ENCODE peak calls at places on chromosomes 1 and 21, in five cellular contexts. P is GM12878, B is K562, Y is H1, X is HepG2. D is an unnamed sample. For H3K4me1, the result is how much of the 10 kb centered on the place peaks cover.

GRCh38 chr1:6245086-6245868 is 1.3 kb downstream of the HES3 start:
- DNase-seq in Y (peak), B (peak), P (no peak), X (peak), D (peak)

GRCh38 chr1:237556911-237557310 is 333.8 kb downstream of the ZP4 start:
- DNase-seq in X (no peak), Y (no peak), B (no peak), P (no peak), D (no peak)

GRCh38 chr1:23149110-23149509 is 19.5 kb downstream of the LUZP1 start:
- DNase-seq in X (peak), Y (no peak), B (no peak), P (peak), D (no peak)

GRCh38 chr1:241677171-241677570 is 25.1 kb downstream of the WDR64 start:
- DNase-seq in X (no peak), P (peak), B (no peak), Y (no peak), D (no peak)

GRCh38 chr1:7046891-7047290 is 261.6 kb downstream of the CAMTA1 start:
- DNase-seq in Y (no peak), P (no peak), B (no peak), X (no peak), D (no peak)

GRCh38 chr1:185315364-185316108 is 1.5 kb downstream of the IVNS1ABP start:
- DNase-seq in X (peak), B (no peak), Y (no peak), P (peak), D (peak)

GRCh38 chr1:55622071-55622470 is 406.9 kb upstream of the USP24 start:
- DNase-seq in B (no peak), X (no peak), Y (no peak), P (no peak), D (no peak)

GRCh38 chr21:31686272-31686913 is 26.9 kb downstream of the SOD1 start:
- DNase-seq in P (no peak), Y (no peak), X (no peak), B (no peak), D (no peak)

GRCh38 chr1:43082701-43083100 is 89.4 kb downstream of the EBNA1BP2 start:
- DNase-seq in Y (no peak), X (no peak), P (no peak), B (no peak), D (no peak)

GRCh38 chr1:103106426-103107321 is 1.6 kb downstream of the COL11A1 start:
- DNase-seq in B (no peak), Y (peak), P (no peak), X (peak), D (peak)

GRCh38 chr21:18529253-18529652 is 125.7 kb upstream of the TMPRSS15 start:
- DNase-seq in P (no peak), B (no peak), X (no peak), Y (no peak), D (no peak)

GRCh38 chr21:27152996-27153395 is 186.1 kb upstream of the ADAMTS5 start:
- DNase-seq in B (no peak), P (no peak), X (no peak), Y (no peak), D (no peak)

GRCh38 chr21:42317826-42318746 is 2.9 kb upstream of the TFF3 start:
- DNase-seq in B (no peak), Y (no peak), P (no peak), X (no peak), D (no peak)

GRCh38 chr21:32712043-32712442 is 15.8 kb downstream of the SYNJ1 start:
- DNase-seq in B (no peak), X (no peak), P (peak), Y (no peak), D (no peak)

GRCh38 chr1:226344441-226345120 is 35.6 kb upstream of the LIN9 start:
- DNase-seq in Y (no peak), B (no peak), P (no peak), X (no peak), D (no peak)

DNA sequence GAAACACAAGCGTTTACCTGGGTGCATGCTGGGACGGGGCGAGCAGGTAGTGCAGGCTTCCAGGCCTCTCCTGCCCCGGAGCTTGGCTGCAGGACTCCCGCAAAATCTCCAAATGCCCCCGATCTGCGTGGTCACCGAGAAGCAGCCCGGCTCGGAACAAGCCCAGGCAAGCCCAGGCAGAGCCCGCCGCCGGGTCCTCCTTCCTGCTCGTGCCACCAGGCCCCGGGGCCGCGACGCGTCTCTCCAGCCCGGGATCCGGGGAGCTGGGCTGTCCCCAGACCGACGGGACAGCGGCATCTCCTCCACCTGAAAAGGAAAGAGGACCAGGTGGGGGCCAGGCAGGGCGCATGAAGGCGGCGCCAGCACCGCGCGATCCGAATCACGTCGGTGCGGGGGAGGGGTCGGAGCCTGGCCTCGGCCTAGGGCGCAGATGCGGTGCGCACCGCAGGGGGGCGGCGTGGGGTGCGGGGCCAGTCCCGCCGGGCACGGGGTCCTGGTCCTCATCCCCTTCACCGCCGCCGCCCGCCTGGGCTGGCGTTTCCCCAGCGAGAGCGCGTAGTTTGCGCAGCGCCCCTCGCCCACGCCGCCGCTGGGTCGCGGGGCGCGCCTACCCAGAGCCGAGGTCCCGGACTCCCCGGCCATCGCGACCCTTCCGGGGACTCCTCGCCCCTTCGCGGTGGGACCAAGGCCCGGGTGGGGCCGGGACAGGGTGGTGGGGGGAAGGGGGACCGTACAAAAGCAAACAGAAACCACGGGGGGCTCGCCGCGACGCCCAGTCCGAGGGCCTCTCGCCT is 52.4 kb upstream of the H6PD start:
- DNase-seq in P (no peak), B (no peak), Y (peak), X (peak), D (no peak)
- H3K4me1 ChIP-seq in P (under half), B (under half), Y (under half), X (half or more), D (under half)

DNA sequence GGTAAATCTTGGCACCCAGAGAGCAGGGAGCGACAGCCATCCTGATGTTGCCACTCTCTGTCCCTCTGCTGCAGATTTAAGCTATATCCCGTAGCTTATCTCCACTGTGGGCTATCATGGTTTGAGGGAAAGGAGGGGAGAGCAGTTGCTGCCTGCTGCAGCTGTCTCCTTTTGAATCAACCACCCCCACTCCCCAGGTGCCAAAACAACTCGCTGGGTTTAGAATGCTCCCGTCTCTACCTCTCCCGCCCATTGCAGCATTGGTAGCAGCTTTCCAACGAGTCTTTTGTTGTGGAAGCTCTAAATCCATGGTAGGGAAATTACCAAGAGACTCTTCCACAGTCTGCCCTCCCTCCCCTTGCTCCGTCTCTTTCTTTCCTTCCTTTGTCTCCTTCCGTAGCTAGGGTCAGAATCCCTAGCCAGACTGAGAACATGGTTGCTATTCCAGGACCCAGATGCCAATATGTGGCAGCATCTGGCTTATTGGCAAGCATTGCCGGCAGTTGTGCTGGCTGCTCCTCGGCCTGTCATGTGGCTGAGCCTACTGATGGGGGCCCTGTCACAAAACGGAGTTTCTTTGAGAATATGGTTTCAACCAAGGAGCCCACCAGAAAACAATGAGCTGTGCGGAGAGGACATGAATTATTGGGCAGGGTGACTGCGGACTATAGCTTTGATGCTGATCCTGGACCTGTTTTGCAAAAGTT is 230.7 kb downstream of the RPS6KC1 start:
- DNase-seq in Y (peak), B (no peak), P (no peak), X (no peak), D (no peak)
- H2AFZ ChIP-seq in Y (no peak), B (no peak), P (no peak), X (no peak), D (no peak)

GRCh38 chr1:206023682-206024081 is at the start of gene CTSE:
- DNase-seq in Y (no peak), X (no peak), B (no peak), P (no peak), D (no peak)

GRCh38 chr1:206020393-206021007 is 3.2 kb downstream of the CTSE start:
- DNase-seq in P (no peak), B (no peak), Y (no peak), X (no peak), D (no peak)

GRCh38 chr1:206021796-206022365 is 1.8 kb downstream of the CTSE start:
- DNase-seq in Y (no peak), P (no peak), B (no peak), X (no peak), D (no peak)

GRCh38 chr1:206021008-206021795 is 2.5 kb downstream of the CTSE start:
- DNase-seq in X (no peak), B (no peak), P (no peak), Y (no peak), D (no peak)

DNA sequence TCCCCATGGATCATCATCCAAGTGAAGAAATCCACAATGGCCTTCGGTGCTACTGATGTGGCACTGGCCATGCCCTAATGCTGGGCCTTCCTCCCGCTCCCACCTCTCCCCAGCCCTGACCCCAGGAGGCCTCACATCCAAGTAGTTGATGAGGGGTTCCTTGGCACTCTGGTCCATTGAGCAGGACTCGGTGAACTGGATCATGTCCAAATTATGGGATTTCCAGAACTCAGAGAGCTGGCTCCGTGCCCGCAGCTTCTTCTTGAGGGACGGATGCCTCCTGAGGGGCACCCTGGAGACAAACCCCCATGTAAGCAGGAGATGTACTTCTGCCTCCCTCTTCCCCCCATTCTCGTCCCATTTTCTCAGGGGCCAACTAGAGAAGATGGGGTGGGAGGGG is 929 bp downstream of the CTSE start:
- DNase-seq in Y (no peak), B (no peak), P (no peak), X (no peak), D (no peak)
- TF ChIP-seq SP1 in Y (no peak), B (no peak), P (no peak), X (no peak), D (no peak)

DNA sequence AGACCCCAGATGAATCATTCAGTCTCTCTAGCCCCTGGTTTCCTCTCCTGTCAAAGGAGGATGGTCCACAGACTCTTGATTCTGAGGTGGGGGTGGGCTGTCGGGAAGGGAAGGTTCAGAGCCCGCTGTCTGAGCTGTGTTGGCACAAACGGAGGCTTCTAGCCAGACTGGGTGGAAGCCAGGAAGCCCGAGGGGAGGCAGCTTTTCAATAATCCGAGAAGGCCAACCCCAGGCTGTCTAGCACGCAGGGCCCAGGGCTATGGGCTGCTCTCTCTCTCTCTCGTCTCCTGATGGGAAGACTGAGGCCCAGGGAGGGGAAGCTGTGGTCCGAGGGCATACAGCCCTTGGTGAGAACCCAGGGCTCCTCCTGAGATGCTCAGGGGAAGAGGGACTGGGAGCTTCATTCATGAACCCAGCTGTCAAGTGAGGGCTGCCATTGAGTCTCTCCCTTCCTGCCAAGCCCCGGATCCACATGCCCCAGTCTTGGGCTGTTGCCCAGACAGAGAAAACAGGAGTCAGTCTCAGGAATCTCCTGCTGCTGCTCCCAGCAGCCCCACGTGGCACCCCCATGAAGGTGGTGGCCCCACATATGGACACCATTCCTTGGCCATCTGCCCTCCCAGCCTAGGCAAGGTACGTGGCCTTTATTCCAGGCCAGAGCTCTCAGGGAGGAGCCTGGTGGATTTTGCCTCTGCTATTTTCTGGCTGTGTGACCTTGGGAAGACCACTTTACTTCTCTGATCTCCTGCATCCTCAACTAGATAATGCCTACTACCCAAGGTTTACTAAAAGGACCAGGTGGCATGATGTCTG is 44.4 kb downstream of the RAP1GAP start:
- DNase-seq in Y (no peak), X (no peak), P (no peak), B (no peak), D (no peak)
- H3K4me1 ChIP-seq in Y (under half), X (under half), P (under half), B (half or more), D (under half)

GRCh38 chr1:109373051-109373593 is 24.6 kb downstream of the SORT1 start:
- DNase-seq in B (no peak), X (peak), P (no peak), Y (no peak), D (no peak)

GRCh38 chr1:109369167-109369746 is 28.5 kb downstream of the SORT1 start:
- DNase-seq in P (no peak), B (no peak), X (no peak), Y (no peak), D (no peak)

GRCh38 chr1:109371271-109371739 is 26.4 kb downstream of the SORT1 start:
- DNase-seq in X (no peak), P (no peak), B (no peak), Y (no peak), D (no peak)

GRCh38 chr1:109368464-109368863 is 29.3 kb downstream of the SORT1 start:
- DNase-seq in X (no peak), B (no peak), Y (no peak), P (no peak), D (no peak)

DNA sequence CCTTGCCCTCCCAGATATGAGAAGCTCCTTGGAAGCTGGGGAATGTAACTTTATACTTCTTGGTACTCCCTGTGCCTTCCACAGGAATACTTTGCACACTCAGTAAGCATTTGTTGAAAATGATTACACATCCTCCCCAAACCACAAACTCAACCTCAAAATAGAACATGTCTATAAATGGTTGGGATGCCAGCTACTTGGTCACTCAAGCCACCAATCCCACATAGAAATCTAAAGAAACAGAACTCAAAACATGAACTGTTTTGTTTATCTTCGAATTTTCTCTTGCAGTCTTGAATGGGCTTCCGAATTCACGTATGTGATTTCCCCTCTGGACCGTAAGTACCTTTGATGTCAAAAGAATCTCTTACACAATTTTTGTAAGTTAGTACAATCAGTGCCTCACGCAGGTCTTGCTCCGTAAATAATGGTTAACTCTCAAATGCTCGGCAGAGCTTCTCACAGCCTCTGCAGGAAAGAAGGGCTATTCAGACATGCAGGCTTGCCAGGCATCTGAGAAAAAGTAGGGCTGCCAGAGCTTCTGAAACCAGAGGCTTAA is 26.9 kb downstream of the SORT1 start:
- DNase-seq in Y (no peak), B (no peak), X (peak), P (no peak), D (no peak)
- H2AFZ ChIP-seq in Y (no peak), B (no peak), X (no peak), P (peak), D (no peak)

DNA sequence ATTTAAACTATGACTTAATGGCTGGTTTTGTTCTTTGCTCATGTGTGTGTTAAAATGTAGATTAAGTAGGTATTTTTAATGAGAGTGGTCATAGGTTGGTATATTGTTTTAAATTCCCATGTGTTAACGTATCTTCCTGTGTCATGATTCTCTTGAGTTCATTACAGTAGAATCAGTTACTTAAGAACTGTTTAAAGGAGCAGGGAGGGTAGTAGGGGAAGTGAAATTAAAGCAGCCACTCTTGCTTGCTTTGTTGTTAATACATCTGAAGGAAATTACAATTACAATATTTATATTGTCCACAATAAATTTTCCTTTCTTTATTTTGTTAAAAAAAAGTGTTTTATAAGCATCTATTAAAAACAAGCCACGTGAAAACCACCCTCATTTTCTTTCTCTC is 119.2 kb upstream of the KIAA1614 start:
- DNase-seq in X (no peak), P (no peak), Y (no peak), B (no peak), D (no peak)
- TF ChIP-seq SP1 in X (no peak), P (no peak), Y (no peak), B (no peak), D (no peak)

GRCh38 chr21:14712121-14712520 is 166.0 kb upstream of the SAMSN1 start:
- DNase-seq in Y (no peak), X (no peak), B (no peak), P (no peak), D (no peak)
- H3K4me1 ChIP-seq in Y (under half), X (under half), B (under half), P (under half), D (under half)